ENCODE peak calls at places on chromosomes 6 and 20, in four cellular contexts. K, I, Z and T are unnamed samples. For H3K4me1, the result is how much of the 10 kb centered on the place peaks cover.

GRCh38 chr6:166687538-166688259 is 60.6 kb upstream of the RPS6KA2 start:
- DNase-seq in I (no peak), Z (no peak), K (no peak), T (no peak)

GRCh38 chr20:33670715-33671499 is 3.3 kb downstream of the NECAB3 start:
- DNase-seq in K (peak), Z (no peak), I (no peak), T (no peak)

GRCh38 chr20:54608978-54609377 is 133.6 kb downstream of the DOK5 start:
- DNase-seq in Z (no peak), K (no peak), I (no peak), T (no peak)

GRCh38 chr6:169722362-169723199 is 1.7 kb downstream of the PHF10 start:
- DNase-seq in Z (peak), I (peak), K (peak), T (peak)

GRCh38 chr6:79133173-79133572 is 55.1 kb upstream of the PHIP start:
- DNase-seq in Z (no peak), K (no peak), I (no peak), T (no peak)

GRCh38 chr6:158002951-158003853 is 21.5 kb downstream of the SYNJ2 start:
- DNase-seq in K (peak), Z (no peak), I (peak), T (peak)

GRCh38 chr6:35140991-35141720 is at the start of gene TCP11:
- DNase-seq in I (peak), K (peak), Z (no peak), T (no peak)

GRCh38 chr20:43543138-43543537 is 15.7 kb upstream of the SGK2 start:
- DNase-seq in Z (no peak), I (no peak), K (no peak), T (no peak)

GRCh38 chr20:23147964-23148720 is 62.0 kb upstream of the CD93 start:
- DNase-seq in Z (no peak), I (peak), K (no peak), T (no peak)

GRCh38 chr6:45949256-45949655 is 66.4 kb downstream of the CLIC5 start:
- DNase-seq in K (no peak), I (no peak), Z (no peak), T (no peak)

GRCh38 chr20:54098044-54098443 is 27.6 kb upstream of the BCAS1 start:
- DNase-seq in K (no peak), Z (no peak), I (no peak), T (no peak)

GRCh38 chr6:107458687-107459282 is 579 bp downstream of the PDSS2 start:
- DNase-seq in Z (no peak), K (peak), I (peak), T (no peak)

GRCh38 chr6:168507297-168507696 is 66.3 kb downstream of the SMOC2 start:
- DNase-seq in Z (no peak), K (no peak), I (no peak), T (no peak)

GRCh38 chr20:24098886-24099285 is 110.3 kb upstream of the GGTLC1 start:
- DNase-seq in K (no peak), Z (no peak), I (no peak), T (no peak)

GRCh38 chr6:69801711-69802110 is 4.9 kb upstream of the LMBRD1 start:
- DNase-seq in Z (no peak), I (no peak), K (no peak), T (no peak)

GRCh38 chr20:3990741-3991140 is 24.6 kb downstream of the RNF24 start:
- DNase-seq in I (no peak), K (no peak), Z (no peak), T (no peak)

GRCh38 chr20:3150908-3151307 is 8.8 kb downstream of the FASTKD5 start:
- DNase-seq in K (no peak), Z (no peak), I (no peak), T (no peak)

GRCh38 chr6:217048-217659 is 75.1 kb upstream of the DUSP22 start:
- DNase-seq in K (no peak), I (no peak), Z (no peak), T (peak)

GRCh38 chr20:51028616-51029263 is 5.8 kb upstream of the KCNG1 start:
- DNase-seq in K (no peak), Z (no peak), I (no peak), T (no peak)

GRCh38 chr6:136030131-136030530 is 178.6 kb downstream of the PDE7B start:
- DNase-seq in I (no peak), K (no peak), Z (no peak), T (no peak)

GRCh38 chr6:40436685-40437604 is 150.2 kb downstream of the LRFN2 start:
- DNase-seq in I (no peak), K (no peak), Z (no peak), T (no peak)

GRCh38 chr6:158909938-158910337 is 90.1 kb downstream of the RSPH3 start:
- DNase-seq in Z (no peak), K (no peak), I (no peak), T (no peak)

GRCh38 chr6:107466062-107466461 is 6.7 kb upstream of the PDSS2 start:
- DNase-seq in Z (no peak), I (no peak), K (no peak), T (no peak)

GRCh38 chr6:22513667-22514066 is 55.7 kb upstream of the HDGFL1 start:
- DNase-seq in K (no peak), Z (no peak), I (no peak), T (no peak)

GRCh38 chr6:150717419-150717818 is 117.7 kb downstream of the PLEKHG1 start:
- DNase-seq in I (no peak), K (no peak), Z (no peak), T (no peak)

GRCh38 chr6:3609388-3609787 is 142.1 kb downstream of the PXDC1 start:
- DNase-seq in I (no peak), Z (peak), K (no peak), T (no peak)

GRCh38 chr6:141521440-141521839 is 611.3 kb upstream of the GJE1 start:
- DNase-seq in I (no peak), K (no peak), Z (no peak), T (no peak)

GRCh38 chr6:38273325-38273724 is 366.4 kb downstream of the BTBD9 start:
- DNase-seq in K (no peak), Z (no peak), I (no peak), T (no peak)

GRCh38 chr6:12748815-12749521 is 32.4 kb downstream of the PHACTR1 start:
- DNase-seq in Z (no peak), I (peak), K (peak), T (no peak)

GRCh38 chr20:46122071-46122470 is 4.0 kb downstream of the CD40 start:
- DNase-seq in Z (no peak), I (no peak), K (no peak), T (no peak)

GRCh38 chr6:34536959-34537848 is 18.9 kb downstream of the SPDEF start:
- DNase-seq in I (no peak), Z (no peak), K (no peak), T (no peak)

GRCh38 chr6:4460595-4461475 is 315.4 kb upstream of the CDYL start:
- DNase-seq in K (peak), I (peak), Z (peak), T (peak)

GRCh38 chr6:110287462-110288341 is 70.4 kb downstream of the METTL24 start:
- DNase-seq in I (no peak), Z (no peak), K (no peak), T (no peak)

GRCh38 chr6:161373905-161374451 is 100.1 kb upstream of the AGPAT4 start:
- DNase-seq in I (peak), Z (peak), K (peak), T (peak)

GRCh38 chr20:18727032-18727508 is 86.5 kb upstream of the SCP2D1 start:
- DNase-seq in Z (no peak), I (no peak), K (no peak), T (no peak)

GRCh38 chr6:149340200-149340599 is 22.7 kb downstream of the TAB2 start:
- DNase-seq in K (no peak), I (no peak), Z (no peak), T (no peak)
- H3K4me1 ChIP-seq in K (under half), I (half or more), Z (under half), T (under half)

GRCh38 chr6:67933278-67933677 is 701.8 kb upstream of the ADGRB3 start:
- DNase-seq in K (no peak), Z (no peak), I (no peak), T (no peak)
- TF ChIP-seq CTCF in K (no peak), Z (no peak), I (no peak), T (no peak)

GRCh38 chr20:62822239-62822787 is 5.5 kb downstream of the COL9A3 start:
- DNase-seq in K (no peak), I (no peak), Z (no peak), T (no peak)
- H3K4me1 ChIP-seq in K (under half), I (under half), Z (under half), T (half or more)

GRCh38 chr6:114785235-114786127 is 442.7 kb upstream of the HS3ST5 start:
- DNase-seq in Z (no peak), K (no peak), I (no peak), T (no peak)

GRCh38 chr6:114783783-114784182 is 441.0 kb upstream of the HS3ST5 start:
- DNase-seq in Z (no peak), K (no peak), I (no peak), T (no peak)

GRCh38 chr6:114783083-114783482 is 440.3 kb upstream of the HS3ST5 start:
- DNase-seq in K (no peak), I (no peak), Z (no peak), T (no peak)
- TF ChIP-seq CTCF in K (no peak), I (no peak), Z (no peak), T (no peak)

GRCh38 chr6:16687045-16687444 is 74.2 kb downstream of the ATXN1 start:
- DNase-seq in K (no peak), I (no peak), Z (no peak), T (no peak)
- H3K4me1 ChIP-seq in K (under half), I (half or more), Z (under half), T (under half)

GRCh38 chr6:52361347-52361944 is 505 bp upstream of the PAQR8 start:
- DNase-seq in K (peak), Z (no peak), I (peak), T (peak)

GRCh38 chr6:52363222-52363867 is 1.4 kb downstream of the PAQR8 start:
- DNase-seq in K (no peak), Z (no peak), I (no peak), T (no peak)

GRCh38 chr6:52360601-52361346 is 1.2 kb upstream of the PAQR8 start:
- DNase-seq in K (no peak), Z (no peak), I (no peak), T (no peak)

GRCh38 chr6:52361945-52362442 is at the start of gene PAQR8:
- DNase-seq in Z (peak), I (peak), K (peak), T (peak)

GRCh38 chr6:52362443-52363221 is 681 bp downstream of the PAQR8 start:
- DNase-seq in K (peak), I (peak), Z (no peak), T (peak)
- TF ChIP-seq CTCF in K (no peak), I (no peak), Z (no peak), T (no peak)

GRCh38 chr6:81689580-81689979 is 62.9 kb downstream of the TENT5A start:
- DNase-seq in K (no peak), I (no peak), Z (no peak), T (no peak)
- H3K4me1 ChIP-seq in K (under half), I (under half), Z (under half), T (under half)

GRCh38 chr6:121443953-121444590 is 8.6 kb downstream of the GJA1 start:
- DNase-seq in Z (no peak), I (no peak), K (no peak), T (no peak)
- TF ChIP-seq CTCF in Z (no peak), I (no peak), K (no peak), T (no peak)